ENCODE peak calls at places on chromosome 5, in five cellular contexts. One of them, this sample, is unnamed.

GRCh38 chr5:82338731-82339130 is 60.6 kb upstream of the RPS23 start:
- DNase-seq in A549: no peak
- DNase-seq in BJ: no peak
- DNase-seq in AG09319: no peak
- DNase-seq in HFFc6: no peak
- DNase-seq in this sample: no peak

GRCh38 chr5:138844812-138845513 is 30.2 kb downstream of the LRRTM2 start:
- DNase-seq in A549: no peak
- DNase-seq in AG09319: no peak
- DNase-seq in HFFc6: peak
- DNase-seq in BJ: peak
- DNase-seq in this sample: no peak

GRCh38 chr5:156396830-156397081 is 69.8 kb downstream of the SGCD start:
- DNase-seq in AG09319: no peak
- DNase-seq in A549: no peak
- DNase-seq in HFFc6: no peak
- DNase-seq in BJ: no peak
- DNase-seq in this sample: no peak

GRCh38 chr5:60842859-60843692 is 993 bp downstream of the ELOVL7 start:
- DNase-seq in AG09319: no peak
- DNase-seq in BJ: no peak
- DNase-seq in A549: peak
- DNase-seq in HFFc6: no peak
- DNase-seq in this sample: no peak

GRCh38 chr5:127746756-127747155 is 43.6 kb downstream of the CCDC192 start:
- DNase-seq in AG09319: no peak
- DNase-seq in BJ: no peak
- DNase-seq in A549: peak
- DNase-seq in HFFc6: no peak
- DNase-seq in this sample: no peak

GRCh38 chr5:101393795-101394450 is 490.8 kb upstream of the ST8SIA4 start:
- DNase-seq in A549: no peak
- DNase-seq in BJ: no peak
- DNase-seq in HFFc6: no peak
- DNase-seq in AG09319: no peak
- DNase-seq in this sample: no peak

GRCh38 chr5:103410174-103410573 is 151.6 kb downstream of the MACIR start:
- DNase-seq in A549: no peak
- DNase-seq in BJ: no peak
- DNase-seq in HFFc6: no peak
- DNase-seq in AG09319: no peak
- DNase-seq in this sample: no peak

GRCh38 chr5:124477002-124477546 is 269.4 kb downstream of the ZNF608 start:
- DNase-seq in A549: no peak
- DNase-seq in BJ: no peak
- DNase-seq in AG09319: no peak
- DNase-seq in HFFc6: no peak
- DNase-seq in this sample: no peak

GRCh38 chr5:103336967-103337366 is 78.4 kb downstream of the MACIR start:
- DNase-seq in AG09319: no peak
- DNase-seq in HFFc6: no peak
- DNase-seq in BJ: no peak
- DNase-seq in A549: no peak
- DNase-seq in this sample: no peak

GRCh38 chr5:159975462-159976019 is 33.4 kb upstream of the TTC1 start:
- DNase-seq in BJ: peak
- DNase-seq in AG09319: peak
- DNase-seq in HFFc6: peak
- DNase-seq in A549: peak
- DNase-seq in this sample: no peak

GRCh38 chr5:77358566-77359205 is 133.4 kb downstream of the WDR41 start:
- DNase-seq in AG09319: peak
- DNase-seq in BJ: peak
- DNase-seq in HFFc6: peak
- DNase-seq in A549: no peak
- DNase-seq in this sample: no peak

GRCh38 chr5:115100556-115100955 is 69.2 kb downstream of the TRIM36 start:
- DNase-seq in A549: no peak
- DNase-seq in AG09319: no peak
- DNase-seq in HFFc6: peak
- DNase-seq in BJ: no peak
- DNase-seq in this sample: no peak

GRCh38 chr5:177336112-177336511 is 15.4 kb downstream of the LMAN2 start:
- DNase-seq in HFFc6: no peak
- DNase-seq in BJ: no peak
- DNase-seq in A549: peak
- DNase-seq in AG09319: no peak
- DNase-seq in this sample: no peak

GRCh38 chr5:14669975-14670374 is 5.5 kb downstream of the OTULIN start:
- DNase-seq in A549: no peak
- DNase-seq in BJ: no peak
- DNase-seq in AG09319: no peak
- DNase-seq in HFFc6: peak
- DNase-seq in this sample: no peak

GRCh38 chr5:115838885-115839518 is 2.4 kb downstream of the ATG12 start:
- DNase-seq in HFFc6: peak
- DNase-seq in AG09319: no peak
- DNase-seq in BJ: no peak
- DNase-seq in A549: peak
- DNase-seq in this sample: no peak

GRCh38 chr5:169474226-169474625 is 109.3 kb upstream of the SPDL1 start:
- DNase-seq in HFFc6: no peak
- DNase-seq in AG09319: no peak
- DNase-seq in A549: no peak
- DNase-seq in BJ: no peak
- DNase-seq in this sample: no peak

GRCh38 chr5:173823721-173824567 is 64.2 kb upstream of the CPEB4 start:
- DNase-seq in HFFc6: peak
- DNase-seq in AG09319: peak
- DNase-seq in BJ: peak
- DNase-seq in A549: peak
- DNase-seq in this sample: no peak

GRCh38 chr5:76133967-76134366 is 50.8 kb downstream of the SV2C start:
- DNase-seq in BJ: no peak
- DNase-seq in HFFc6: no peak
- DNase-seq in A549: no peak
- DNase-seq in AG09319: no peak
- DNase-seq in this sample: no peak

GRCh38 chr5:147693238-147693637 is 89.3 kb downstream of the JAKMIP2 start:
- DNase-seq in HFFc6: no peak
- DNase-seq in A549: no peak
- DNase-seq in AG09319: no peak
- DNase-seq in BJ: no peak
- DNase-seq in this sample: no peak

GRCh38 chr5:14187660-14188059 is 44.5 kb downstream of the TRIO start:
- DNase-seq in HFFc6: no peak
- DNase-seq in BJ: no peak
- DNase-seq in AG09319: no peak
- DNase-seq in A549: peak
- DNase-seq in this sample: no peak

GRCh38 chr5:163658702-163659567 is 153.5 kb downstream of the MAT2B start:
- DNase-seq in BJ: no peak
- DNase-seq in A549: no peak
- DNase-seq in HFFc6: no peak
- DNase-seq in AG09319: peak
- DNase-seq in this sample: no peak

GRCh38 chr5:163649522-163649921 is 144.1 kb downstream of the MAT2B start:
- DNase-seq in AG09319: no peak
- DNase-seq in HFFc6: no peak
- DNase-seq in BJ: no peak
- DNase-seq in A549: peak
- DNase-seq in this sample: no peak

DNA sequence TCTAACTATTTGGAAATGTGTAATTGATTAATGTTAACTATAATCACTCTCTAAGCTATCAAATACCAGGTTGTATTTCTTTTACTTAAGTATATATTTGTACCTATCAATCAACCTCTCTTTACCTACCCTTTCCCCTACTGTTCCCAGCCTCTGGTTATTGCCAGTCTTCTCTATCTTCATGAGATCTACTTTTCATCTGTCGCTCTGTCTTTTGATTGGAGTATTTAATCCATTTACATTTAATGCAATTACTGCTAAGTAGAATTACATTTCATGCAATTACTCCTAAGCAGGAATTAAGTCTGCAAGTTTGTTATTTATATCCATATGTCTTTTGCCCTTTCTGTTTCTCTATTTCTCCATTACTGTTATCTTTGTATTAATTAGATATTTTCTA is 148.1 kb downstream of the MAT2B start:
- DNase-seq in BJ: no peak
- DNase-seq in A549: no peak
- DNase-seq in AG09319: no peak
- DNase-seq in HFFc6: no peak
- DNase-seq in this sample: no peak
- TF ChIP-seq CTCF in BJ: no peak
- TF ChIP-seq CTCF in A549: no peak
- TF ChIP-seq CTCF in AG09319: no peak
- TF ChIP-seq CTCF in HFFc6: no peak
- TF ChIP-seq CTCF in this sample: no peak

GRCh38 chr5:62589504-62589903 is 10.9 kb downstream of the LRRC70 start:
- DNase-seq in HFFc6: no peak
- DNase-seq in BJ: no peak
- DNase-seq in A549: no peak
- DNase-seq in AG09319: no peak
- DNase-seq in this sample: no peak
- TF ChIP-seq CTCF in HFFc6: peak
- TF ChIP-seq CTCF in BJ: no peak
- TF ChIP-seq CTCF in A549: no peak
- TF ChIP-seq CTCF in AG09319: no peak
- TF ChIP-seq CTCF in this sample: no peak

DNA sequence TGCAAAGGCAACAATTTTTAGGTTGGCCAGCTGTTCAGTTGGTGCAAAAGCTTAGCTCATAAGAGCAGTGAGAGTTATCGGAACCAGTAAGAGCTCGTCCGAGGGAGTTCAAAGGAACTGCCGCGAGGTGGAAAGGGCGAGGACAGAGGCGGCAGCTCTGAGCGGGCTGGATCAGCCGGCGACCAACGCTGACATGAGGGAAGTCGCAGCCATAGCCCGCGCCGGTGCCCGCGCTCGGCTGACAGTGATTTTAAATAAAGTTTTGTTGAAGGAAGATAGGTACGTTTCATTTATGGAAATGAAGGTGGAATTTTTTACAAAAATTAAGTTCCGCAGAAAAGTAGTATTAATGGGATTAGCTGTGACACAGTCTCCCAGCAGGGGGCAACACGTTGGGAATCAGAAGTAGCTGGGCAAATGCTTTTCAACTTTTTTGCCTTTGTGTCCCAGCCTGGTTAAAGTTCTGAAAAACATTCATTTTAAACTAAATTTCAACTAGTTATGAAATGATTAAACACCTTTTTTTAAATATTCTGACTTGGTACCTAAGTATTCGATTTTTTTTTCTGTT is 43.2 kb downstream of the FBXO4 start:
- DNase-seq in A549: no peak
- DNase-seq in BJ: no peak
- DNase-seq in AG09319: no peak
- DNase-seq in HFFc6: no peak
- DNase-seq in this sample: no peak
- TF ChIP-seq CTCF in A549: no peak
- TF ChIP-seq CTCF in BJ: no peak
- TF ChIP-seq CTCF in AG09319: no peak
- TF ChIP-seq CTCF in HFFc6: peak
- TF ChIP-seq CTCF in this sample: no peak

DNA sequence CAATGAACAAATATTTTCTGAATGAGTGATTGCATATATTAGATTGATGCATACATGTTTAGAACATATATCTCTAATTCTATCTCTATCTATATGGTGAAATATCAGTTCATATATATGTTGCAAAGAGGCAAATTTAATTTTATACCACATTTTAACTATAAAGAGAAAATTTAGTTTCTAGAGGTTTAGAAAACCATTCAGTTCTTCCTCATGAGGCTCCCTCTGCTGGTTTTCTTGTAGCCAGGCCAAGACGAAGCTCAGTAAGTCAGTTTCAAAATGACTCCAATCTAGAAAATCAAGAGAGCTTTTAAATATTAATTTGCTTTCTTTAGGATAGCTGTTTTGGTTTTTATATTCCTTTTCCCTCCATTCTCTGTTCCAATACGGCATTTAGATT is 312.1 kb downstream of the TMEM232 start:
- DNase-seq in AG09319: no peak
- DNase-seq in HFFc6: no peak
- DNase-seq in A549: no peak
- DNase-seq in BJ: no peak
- DNase-seq in this sample: no peak
- TF ChIP-seq CTCF in AG09319: peak
- TF ChIP-seq CTCF in HFFc6: peak
- TF ChIP-seq CTCF in A549: no peak
- TF ChIP-seq CTCF in BJ: peak
- TF ChIP-seq CTCF in this sample: no peak

GRCh38 chr5:108917596-108917995 is 169.9 kb downstream of the FER start:
- DNase-seq in BJ: no peak
- DNase-seq in A549: no peak
- DNase-seq in HFFc6: no peak
- DNase-seq in AG09319: no peak
- DNase-seq in this sample: no peak
- TF ChIP-seq CTCF in BJ: no peak
- TF ChIP-seq CTCF in A549: no peak
- TF ChIP-seq CTCF in HFFc6: no peak
- TF ChIP-seq CTCF in AG09319: no peak
- TF ChIP-seq CTCF in this sample: no peak

DNA sequence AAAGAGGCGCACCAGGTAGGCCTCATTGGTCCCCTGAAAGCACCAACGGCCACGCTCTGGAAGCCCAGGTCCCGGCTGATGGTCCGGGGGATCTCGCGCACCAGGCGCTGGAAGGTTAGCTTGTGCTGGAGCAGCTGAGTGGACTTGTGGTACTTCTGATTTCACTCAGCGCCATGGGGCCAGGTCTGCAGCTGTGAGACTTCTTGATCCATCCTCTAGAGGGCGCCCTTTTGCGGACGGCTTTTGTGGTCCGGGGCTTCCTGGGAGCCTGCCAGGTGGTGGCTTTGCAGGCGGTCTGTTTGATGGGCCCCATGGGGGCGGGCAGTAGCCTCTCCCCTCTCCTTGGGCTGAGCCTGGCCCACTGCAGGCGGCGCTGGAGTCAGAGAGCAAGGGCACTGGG is 10.4 kb downstream of the TAF11L12 start:
- DNase-seq in BJ: no peak
- DNase-seq in AG09319: no peak
- DNase-seq in HFFc6: no peak
- DNase-seq in A549: no peak
- DNase-seq in this sample: no peak
- TF ChIP-seq CTCF in BJ: peak
- TF ChIP-seq CTCF in AG09319: no peak
- TF ChIP-seq CTCF in HFFc6: peak
- TF ChIP-seq CTCF in A549: peak
- TF ChIP-seq CTCF in this sample: peak

This sample was measured in mesothelial cell of epicardium.